ENCODE peak calls at places on chromosomes 4 and X, in seven cellular contexts. One of them, this sample, is unnamed.

GRCh38 chr4:145299380-145300076 is 119.1 kb upstream of the OTUD4 start:
- DNase-seq in stimulated activated CD4-positive, alpha-beta T cell treated with anti-CD3 and anti-CD28 coated beads, Interleukin-4, amount 100 ng/mL, for 48 hours: peak; percentile 77
- DNase-seq in fibroblast of the conjunctiva: no peak
- DNase-seq in foreskin fibroblast: peak; percentile 91
- DNase-seq in central memory CD8-positive, alpha-beta T cell: no peak
- DNase-seq in EL: peak; percentile 88
- DNase-seq in activated T-cell treated with anti-CD3 and anti-CD28 coated beads, Interleukin-2, amount 50 U/mL, for 24 hours: peak; percentile 75
- DNase-seq in this sample: peak; percentile 14

GRCh38 chr4:169286562-169287301 is 16.0 kb upstream of the SH3RF1 start:
- DNase-seq in stimulated activated CD4-positive, alpha-beta T cell treated with anti-CD3 and anti-CD28 coated beads, Interleukin-4, amount 100 ng/mL, for 48 hours: no peak
- DNase-seq in fibroblast of the conjunctiva: no peak
- DNase-seq in foreskin fibroblast: no peak
- DNase-seq in central memory CD8-positive, alpha-beta T cell: no peak
- DNase-seq in EL: no peak
- DNase-seq in activated T-cell treated with anti-CD3 and anti-CD28 coated beads, Interleukin-2, amount 50 U/mL, for 24 hours: no peak
- DNase-seq in this sample: no peak

GRCh38 chr4:183399166-183399565 is 45.3 kb upstream of the CDKN2AIP start:
- DNase-seq in stimulated activated CD4-positive, alpha-beta T cell treated with anti-CD3 and anti-CD28 coated beads, Interleukin-4, amount 100 ng/mL, for 48 hours: no peak
- DNase-seq in fibroblast of the conjunctiva: no peak
- DNase-seq in foreskin fibroblast: no peak
- DNase-seq in central memory CD8-positive, alpha-beta T cell: no peak
- DNase-seq in EL: no peak
- DNase-seq in activated T-cell treated with anti-CD3 and anti-CD28 coated beads, Interleukin-2, amount 50 U/mL, for 24 hours: peak; percentile 35
- DNase-seq in this sample: no peak

GRCh38 chr4:100986360-100986868 is 360.9 kb downstream of the PPP3CA start:
- DNase-seq in stimulated activated CD4-positive, alpha-beta T cell treated with anti-CD3 and anti-CD28 coated beads, Interleukin-4, amount 100 ng/mL, for 48 hours: no peak
- DNase-seq in fibroblast of the conjunctiva: no peak
- DNase-seq in foreskin fibroblast: no peak
- DNase-seq in central memory CD8-positive, alpha-beta T cell: no peak
- DNase-seq in EL: no peak
- DNase-seq in activated T-cell treated with anti-CD3 and anti-CD28 coated beads, Interleukin-2, amount 50 U/mL, for 24 hours: no peak
- DNase-seq in this sample: no peak

GRCh38 chrX:84340981-84341380 is 153.0 kb upstream of the RPS6KA6 start:
- DNase-seq in stimulated activated CD4-positive, alpha-beta T cell treated with anti-CD3 and anti-CD28 coated beads, Interleukin-4, amount 100 ng/mL, for 48 hours: no peak
- DNase-seq in fibroblast of the conjunctiva: no peak
- DNase-seq in foreskin fibroblast: peak; percentile 9
- DNase-seq in central memory CD8-positive, alpha-beta T cell: no peak
- DNase-seq in EL: peak; percentile 18
- DNase-seq in activated T-cell treated with anti-CD3 and anti-CD28 coated beads, Interleukin-2, amount 50 U/mL, for 24 hours: no peak
- DNase-seq in this sample: no peak

GRCh38 chrX:53813663-53814440 is 127.3 kb upstream of the HUWE1 start:
- DNase-seq in stimulated activated CD4-positive, alpha-beta T cell treated with anti-CD3 and anti-CD28 coated beads, Interleukin-4, amount 100 ng/mL, for 48 hours: no peak
- DNase-seq in fibroblast of the conjunctiva: no peak
- DNase-seq in foreskin fibroblast: no peak
- DNase-seq in central memory CD8-positive, alpha-beta T cell: no peak
- DNase-seq in EL: no peak
- DNase-seq in activated T-cell treated with anti-CD3 and anti-CD28 coated beads, Interleukin-2, amount 50 U/mL, for 24 hours: no peak
- DNase-seq in this sample: no peak

GRCh38 chr4:119135721-119136121 is at the start of gene MYOZ2:
- DNase-seq in stimulated activated CD4-positive, alpha-beta T cell treated with anti-CD3 and anti-CD28 coated beads, Interleukin-4, amount 100 ng/mL, for 48 hours: no peak
- DNase-seq in fibroblast of the conjunctiva: no peak
- DNase-seq in foreskin fibroblast: peak; percentile 26
- DNase-seq in central memory CD8-positive, alpha-beta T cell: no peak
- DNase-seq in EL: no peak
- DNase-seq in activated T-cell treated with anti-CD3 and anti-CD28 coated beads, Interleukin-2, amount 50 U/mL, for 24 hours: no peak
- DNase-seq in this sample: no peak

GRCh38 chr4:56655209-56655626 is 25.9 kb downstream of the HOPX start:
- DNase-seq in stimulated activated CD4-positive, alpha-beta T cell treated with anti-CD3 and anti-CD28 coated beads, Interleukin-4, amount 100 ng/mL, for 48 hours: no peak
- DNase-seq in fibroblast of the conjunctiva: no peak
- DNase-seq in foreskin fibroblast: peak; percentile 30
- DNase-seq in central memory CD8-positive, alpha-beta T cell: no peak
- DNase-seq in EL: peak; percentile 57
- DNase-seq in activated T-cell treated with anti-CD3 and anti-CD28 coated beads, Interleukin-2, amount 50 U/mL, for 24 hours: peak; percentile 64
- DNase-seq in this sample: no peak

GRCh38 chr4:23438764-23439163 is 451.1 kb downstream of the PPARGC1A start:
- DNase-seq in stimulated activated CD4-positive, alpha-beta T cell treated with anti-CD3 and anti-CD28 coated beads, Interleukin-4, amount 100 ng/mL, for 48 hours: no peak
- DNase-seq in fibroblast of the conjunctiva: no peak
- DNase-seq in foreskin fibroblast: no peak
- DNase-seq in central memory CD8-positive, alpha-beta T cell: no peak
- DNase-seq in EL: no peak
- DNase-seq in activated T-cell treated with anti-CD3 and anti-CD28 coated beads, Interleukin-2, amount 50 U/mL, for 24 hours: no peak
- DNase-seq in this sample: no peak

GRCh38 chrX:139642241-139642927 is 65.6 kb downstream of the MCF2 start:
- DNase-seq in stimulated activated CD4-positive, alpha-beta T cell treated with anti-CD3 and anti-CD28 coated beads, Interleukin-4, amount 100 ng/mL, for 48 hours: no peak
- DNase-seq in fibroblast of the conjunctiva: no peak
- DNase-seq in foreskin fibroblast: no peak
- DNase-seq in central memory CD8-positive, alpha-beta T cell: no peak
- DNase-seq in EL: no peak
- DNase-seq in activated T-cell treated with anti-CD3 and anti-CD28 coated beads, Interleukin-2, amount 50 U/mL, for 24 hours: no peak
- DNase-seq in this sample: no peak

GRCh38 chr4:187606581-187606980 is 389.0 kb upstream of the ZFP42 start:
- DNase-seq in stimulated activated CD4-positive, alpha-beta T cell treated with anti-CD3 and anti-CD28 coated beads, Interleukin-4, amount 100 ng/mL, for 48 hours: no peak
- DNase-seq in fibroblast of the conjunctiva: peak; percentile 60
- DNase-seq in foreskin fibroblast: peak; percentile 30
- DNase-seq in central memory CD8-positive, alpha-beta T cell: no peak
- DNase-seq in EL: peak; percentile 60
- DNase-seq in activated T-cell treated with anti-CD3 and anti-CD28 coated beads, Interleukin-2, amount 50 U/mL, for 24 hours: no peak
- DNase-seq in this sample: no peak

GRCh38 chr4:74228691-74229640 is 71.0 kb downstream of the MTHFD2L start:
- DNase-seq in stimulated activated CD4-positive, alpha-beta T cell treated with anti-CD3 and anti-CD28 coated beads, Interleukin-4, amount 100 ng/mL, for 48 hours: peak; percentile 60
- DNase-seq in fibroblast of the conjunctiva: peak; percentile 64
- DNase-seq in foreskin fibroblast: peak; percentile 51
- DNase-seq in central memory CD8-positive, alpha-beta T cell: peak; percentile 37
- DNase-seq in EL: peak; percentile 83
- DNase-seq in activated T-cell treated with anti-CD3 and anti-CD28 coated beads, Interleukin-2, amount 50 U/mL, for 24 hours: peak; percentile 76
- DNase-seq in this sample: peak; percentile 44

GRCh38 chr4:25107827-25108516 is 52.3 kb downstream of the SEPSECS start:
- DNase-seq in stimulated activated CD4-positive, alpha-beta T cell treated with anti-CD3 and anti-CD28 coated beads, Interleukin-4, amount 100 ng/mL, for 48 hours: no peak
- DNase-seq in fibroblast of the conjunctiva: no peak
- DNase-seq in foreskin fibroblast: no peak
- DNase-seq in central memory CD8-positive, alpha-beta T cell: no peak
- DNase-seq in EL: no peak
- DNase-seq in activated T-cell treated with anti-CD3 and anti-CD28 coated beads, Interleukin-2, amount 50 U/mL, for 24 hours: no peak
- DNase-seq in this sample: no peak

GRCh38 chr4:55906999-55907398 is 41.7 kb upstream of the CEP135 start:
- DNase-seq in stimulated activated CD4-positive, alpha-beta T cell treated with anti-CD3 and anti-CD28 coated beads, Interleukin-4, amount 100 ng/mL, for 48 hours: no peak
- DNase-seq in fibroblast of the conjunctiva: no peak
- DNase-seq in foreskin fibroblast: no peak
- DNase-seq in central memory CD8-positive, alpha-beta T cell: no peak
- DNase-seq in EL: peak; percentile 28
- DNase-seq in activated T-cell treated with anti-CD3 and anti-CD28 coated beads, Interleukin-2, amount 50 U/mL, for 24 hours: no peak
- DNase-seq in this sample: no peak

GRCh38 chrX:139483721-139484120 is 46.8 kb upstream of the F9 start:
- DNase-seq in stimulated activated CD4-positive, alpha-beta T cell treated with anti-CD3 and anti-CD28 coated beads, Interleukin-4, amount 100 ng/mL, for 48 hours: no peak
- DNase-seq in fibroblast of the conjunctiva: no peak
- DNase-seq in foreskin fibroblast: no peak
- DNase-seq in central memory CD8-positive, alpha-beta T cell: no peak
- DNase-seq in EL: no peak
- DNase-seq in activated T-cell treated with anti-CD3 and anti-CD28 coated beads, Interleukin-2, amount 50 U/mL, for 24 hours: no peak
- DNase-seq in this sample: no peak

GRCh38 chr4:100366213-100366612 is 151.6 kb downstream of the EMCN start:
- DNase-seq in stimulated activated CD4-positive, alpha-beta T cell treated with anti-CD3 and anti-CD28 coated beads, Interleukin-4, amount 100 ng/mL, for 48 hours: no peak
- DNase-seq in fibroblast of the conjunctiva: no peak
- DNase-seq in foreskin fibroblast: no peak
- DNase-seq in central memory CD8-positive, alpha-beta T cell: no peak
- DNase-seq in EL: no peak
- DNase-seq in activated T-cell treated with anti-CD3 and anti-CD28 coated beads, Interleukin-2, amount 50 U/mL, for 24 hours: no peak
- DNase-seq in this sample: no peak

GRCh38 chrX:24732705-24733104 is 39.0 kb downstream of the POLA1 start:
- DNase-seq in stimulated activated CD4-positive, alpha-beta T cell treated with anti-CD3 and anti-CD28 coated beads, Interleukin-4, amount 100 ng/mL, for 48 hours: no peak
- DNase-seq in fibroblast of the conjunctiva: no peak
- DNase-seq in foreskin fibroblast: no peak
- DNase-seq in central memory CD8-positive, alpha-beta T cell: no peak
- DNase-seq in EL: no peak
- DNase-seq in activated T-cell treated with anti-CD3 and anti-CD28 coated beads, Interleukin-2, amount 50 U/mL, for 24 hours: no peak
- DNase-seq in this sample: no peak

GRCh38 chr4:170949084-170949483 is 859.3 kb upstream of the AADAT start:
- DNase-seq in stimulated activated CD4-positive, alpha-beta T cell treated with anti-CD3 and anti-CD28 coated beads, Interleukin-4, amount 100 ng/mL, for 48 hours: no peak
- DNase-seq in fibroblast of the conjunctiva: no peak
- DNase-seq in foreskin fibroblast: no peak
- DNase-seq in central memory CD8-positive, alpha-beta T cell: no peak
- DNase-seq in EL: no peak
- DNase-seq in activated T-cell treated with anti-CD3 and anti-CD28 coated beads, Interleukin-2, amount 50 U/mL, for 24 hours: no peak
- DNase-seq in this sample: no peak

GRCh38 chr4:87973283-87974169 is 2.0 kb upstream of the SPP1 start:
- DNase-seq in stimulated activated CD4-positive, alpha-beta T cell treated with anti-CD3 and anti-CD28 coated beads, Interleukin-4, amount 100 ng/mL, for 48 hours: peak; percentile 20
- DNase-seq in fibroblast of the conjunctiva: peak; percentile 43
- DNase-seq in foreskin fibroblast: peak; percentile 67
- DNase-seq in central memory CD8-positive, alpha-beta T cell: no peak
- DNase-seq in EL: peak; percentile 94
- DNase-seq in activated T-cell treated with anti-CD3 and anti-CD28 coated beads, Interleukin-2, amount 50 U/mL, for 24 hours: no peak
- DNase-seq in this sample: peak; percentile 7

GRCh38 chr4:6763330-6763851 is 19.1 kb upstream of the KIAA0232 start:
- DNase-seq in stimulated activated CD4-positive, alpha-beta T cell treated with anti-CD3 and anti-CD28 coated beads, Interleukin-4, amount 100 ng/mL, for 48 hours: no peak
- DNase-seq in fibroblast of the conjunctiva: no peak
- DNase-seq in foreskin fibroblast: no peak
- DNase-seq in central memory CD8-positive, alpha-beta T cell: no peak
- DNase-seq in EL: no peak
- DNase-seq in activated T-cell treated with anti-CD3 and anti-CD28 coated beads, Interleukin-2, amount 50 U/mL, for 24 hours: no peak
- DNase-seq in this sample: no peak

GRCh38 chr4:89657931-89658700 is 178.8 kb downstream of the SNCA start:
- DNase-seq in stimulated activated CD4-positive, alpha-beta T cell treated with anti-CD3 and anti-CD28 coated beads, Interleukin-4, amount 100 ng/mL, for 48 hours: no peak
- DNase-seq in fibroblast of the conjunctiva: peak; percentile 27
- DNase-seq in foreskin fibroblast: no peak
- DNase-seq in central memory CD8-positive, alpha-beta T cell: no peak
- DNase-seq in EL: peak; percentile 9
- DNase-seq in activated T-cell treated with anti-CD3 and anti-CD28 coated beads, Interleukin-2, amount 50 U/mL, for 24 hours: no peak
- DNase-seq in this sample: no peak

GRCh38 chr4:154590329-154591006 is at the start of gene FGA:
- DNase-seq in stimulated activated CD4-positive, alpha-beta T cell treated with anti-CD3 and anti-CD28 coated beads, Interleukin-4, amount 100 ng/mL, for 48 hours: no peak
- DNase-seq in fibroblast of the conjunctiva: no peak
- DNase-seq in foreskin fibroblast: no peak
- DNase-seq in central memory CD8-positive, alpha-beta T cell: no peak
- DNase-seq in EL: no peak
- DNase-seq in activated T-cell treated with anti-CD3 and anti-CD28 coated beads, Interleukin-2, amount 50 U/mL, for 24 hours: no peak
- DNase-seq in this sample: no peak

GRCh38 chrX:41144873-41145272 is 59.6 kb downstream of the USP9X start:
- DNase-seq in stimulated activated CD4-positive, alpha-beta T cell treated with anti-CD3 and anti-CD28 coated beads, Interleukin-4, amount 100 ng/mL, for 48 hours: no peak
- DNase-seq in fibroblast of the conjunctiva: no peak
- DNase-seq in foreskin fibroblast: no peak
- DNase-seq in central memory CD8-positive, alpha-beta T cell: no peak
- DNase-seq in EL: no peak
- DNase-seq in activated T-cell treated with anti-CD3 and anti-CD28 coated beads, Interleukin-2, amount 50 U/mL, for 24 hours: no peak
- DNase-seq in this sample: no peak

GRCh38 chrX:35842657-35843056 is 44.5 kb downstream of the MAGEB16 start:
- DNase-seq in stimulated activated CD4-positive, alpha-beta T cell treated with anti-CD3 and anti-CD28 coated beads, Interleukin-4, amount 100 ng/mL, for 48 hours: no peak
- DNase-seq in fibroblast of the conjunctiva: no peak
- DNase-seq in foreskin fibroblast: no peak
- DNase-seq in central memory CD8-positive, alpha-beta T cell: no peak
- DNase-seq in EL: no peak
- DNase-seq in activated T-cell treated with anti-CD3 and anti-CD28 coated beads, Interleukin-2, amount 50 U/mL, for 24 hours: no peak
- DNase-seq in this sample: no peak

GRCh38 chr4:70715097-70715496 is 6.7 kb upstream of the RUFY3 start:
- DNase-seq in stimulated activated CD4-positive, alpha-beta T cell treated with anti-CD3 and anti-CD28 coated beads, Interleukin-4, amount 100 ng/mL, for 48 hours: no peak
- DNase-seq in fibroblast of the conjunctiva: no peak
- DNase-seq in foreskin fibroblast: no peak
- DNase-seq in central memory CD8-positive, alpha-beta T cell: no peak
- DNase-seq in EL: no peak
- DNase-seq in activated T-cell treated with anti-CD3 and anti-CD28 coated beads, Interleukin-2, amount 50 U/mL, for 24 hours: no peak
- DNase-seq in this sample: no peak

GRCh38 chr4:6049972-6050371 is 31.7 kb upstream of the C4orf50 start:
- DNase-seq in stimulated activated CD4-positive, alpha-beta T cell treated with anti-CD3 and anti-CD28 coated beads, Interleukin-4, amount 100 ng/mL, for 48 hours: no peak
- DNase-seq in fibroblast of the conjunctiva: no peak
- DNase-seq in foreskin fibroblast: no peak
- DNase-seq in central memory CD8-positive, alpha-beta T cell: no peak
- DNase-seq in EL: no peak
- DNase-seq in activated T-cell treated with anti-CD3 and anti-CD28 coated beads, Interleukin-2, amount 50 U/mL, for 24 hours: no peak
- DNase-seq in this sample: no peak

GRCh38 chr4:89056953-89057398 is at the start of gene FAM13A:
- DNase-seq in stimulated activated CD4-positive, alpha-beta T cell treated with anti-CD3 and anti-CD28 coated beads, Interleukin-4, amount 100 ng/mL, for 48 hours: no peak
- DNase-seq in fibroblast of the conjunctiva: peak; percentile 99
- DNase-seq in foreskin fibroblast: peak; percentile 89
- DNase-seq in central memory CD8-positive, alpha-beta T cell: no peak
- DNase-seq in EL: peak; percentile 86
- DNase-seq in activated T-cell treated with anti-CD3 and anti-CD28 coated beads, Interleukin-2, amount 50 U/mL, for 24 hours: no peak
- DNase-seq in this sample: no peak

GRCh38 chr4:123488916-123489315 is 92.3 kb downstream of the SPRY1 start:
- DNase-seq in stimulated activated CD4-positive, alpha-beta T cell treated with anti-CD3 and anti-CD28 coated beads, Interleukin-4, amount 100 ng/mL, for 48 hours: no peak
- DNase-seq in fibroblast of the conjunctiva: no peak
- DNase-seq in foreskin fibroblast: peak; percentile 56
- DNase-seq in central memory CD8-positive, alpha-beta T cell: no peak
- DNase-seq in EL: peak; percentile 60
- DNase-seq in activated T-cell treated with anti-CD3 and anti-CD28 coated beads, Interleukin-2, amount 50 U/mL, for 24 hours: no peak
- DNase-seq in this sample: no peak

GRCh38 chrX:137031517-137032377 is 2.0 kb downstream of the GPR101 start:
- DNase-seq in stimulated activated CD4-positive, alpha-beta T cell treated with anti-CD3 and anti-CD28 coated beads, Interleukin-4, amount 100 ng/mL, for 48 hours: no peak
- DNase-seq in fibroblast of the conjunctiva: no peak
- DNase-seq in foreskin fibroblast: peak; percentile 36
- DNase-seq in central memory CD8-positive, alpha-beta T cell: peak; percentile 11
- DNase-seq in EL: peak; percentile 51
- DNase-seq in activated T-cell treated with anti-CD3 and anti-CD28 coated beads, Interleukin-2, amount 50 U/mL, for 24 hours: peak; percentile 58
- DNase-seq in this sample: no peak

GRCh38 chr4:7981738-7982394 is 42.2 kb upstream of the AFAP1 start:
- DNase-seq in stimulated activated CD4-positive, alpha-beta T cell treated with anti-CD3 and anti-CD28 coated beads, Interleukin-4, amount 100 ng/mL, for 48 hours: no peak
- DNase-seq in fibroblast of the conjunctiva: no peak
- DNase-seq in foreskin fibroblast: no peak
- DNase-seq in central memory CD8-positive, alpha-beta T cell: no peak
- DNase-seq in EL: no peak
- DNase-seq in activated T-cell treated with anti-CD3 and anti-CD28 coated beads, Interleukin-2, amount 50 U/mL, for 24 hours: no peak
- DNase-seq in this sample: no peak

GRCh38 chrX:133776072-133776471 is 209.3 kb downstream of the GPC3 start:
- DNase-seq in stimulated activated CD4-positive, alpha-beta T cell treated with anti-CD3 and anti-CD28 coated beads, Interleukin-4, amount 100 ng/mL, for 48 hours: peak; percentile 7
- DNase-seq in fibroblast of the conjunctiva: no peak
- DNase-seq in foreskin fibroblast: no peak
- DNase-seq in central memory CD8-positive, alpha-beta T cell: no peak
- DNase-seq in EL: peak; percentile 0
- DNase-seq in activated T-cell treated with anti-CD3 and anti-CD28 coated beads, Interleukin-2, amount 50 U/mL, for 24 hours: peak; percentile 62
- DNase-seq in this sample: peak; percentile 1

GRCh38 chrX:151754042-151754419 is 19.5 kb downstream of the CNGA2 start:
- DNase-seq in stimulated activated CD4-positive, alpha-beta T cell treated with anti-CD3 and anti-CD28 coated beads, Interleukin-4, amount 100 ng/mL, for 48 hours: no peak
- DNase-seq in fibroblast of the conjunctiva: peak; percentile 27
- DNase-seq in foreskin fibroblast: peak; percentile 47
- DNase-seq in central memory CD8-positive, alpha-beta T cell: no peak
- DNase-seq in EL: peak; percentile 75
- DNase-seq in activated T-cell treated with anti-CD3 and anti-CD28 coated beads, Interleukin-2, amount 50 U/mL, for 24 hours: no peak
- DNase-seq in this sample: no peak

GRCh38 chr4:4625488-4625887 is 83.6 kb upstream of the STX18 start:
- DNase-seq in stimulated activated CD4-positive, alpha-beta T cell treated with anti-CD3 and anti-CD28 coated beads, Interleukin-4, amount 100 ng/mL, for 48 hours: no peak
- DNase-seq in fibroblast of the conjunctiva: peak; percentile 81
- DNase-seq in foreskin fibroblast: peak; percentile 98
- DNase-seq in central memory CD8-positive, alpha-beta T cell: no peak
- DNase-seq in EL: peak; percentile 98
- DNase-seq in activated T-cell treated with anti-CD3 and anti-CD28 coated beads, Interleukin-2, amount 50 U/mL, for 24 hours: no peak
- DNase-seq in this sample: no peak

GRCh38 chr4:98506462-98507132 is 151.8 kb downstream of the TSPAN5 start:
- DNase-seq in stimulated activated CD4-positive, alpha-beta T cell treated with anti-CD3 and anti-CD28 coated beads, Interleukin-4, amount 100 ng/mL, for 48 hours: no peak
- DNase-seq in fibroblast of the conjunctiva: no peak
- DNase-seq in foreskin fibroblast: no peak
- DNase-seq in central memory CD8-positive, alpha-beta T cell: no peak
- DNase-seq in EL: no peak
- DNase-seq in activated T-cell treated with anti-CD3 and anti-CD28 coated beads, Interleukin-2, amount 50 U/mL, for 24 hours: no peak
- DNase-seq in this sample: no peak

GRCh38 chr4:165580379-165580905 is 201.6 kb downstream of the CPE start:
- DNase-seq in stimulated activated CD4-positive, alpha-beta T cell treated with anti-CD3 and anti-CD28 coated beads, Interleukin-4, amount 100 ng/mL, for 48 hours: no peak
- DNase-seq in fibroblast of the conjunctiva: peak; percentile 29
- DNase-seq in foreskin fibroblast: peak; percentile 78
- DNase-seq in central memory CD8-positive, alpha-beta T cell: no peak
- DNase-seq in EL: peak; percentile 74
- DNase-seq in activated T-cell treated with anti-CD3 and anti-CD28 coated beads, Interleukin-2, amount 50 U/mL, for 24 hours: no peak
- DNase-seq in this sample: no peak

GRCh38 chr4:98510757-98511517 is 147.5 kb downstream of the TSPAN5 start:
- DNase-seq in stimulated activated CD4-positive, alpha-beta T cell treated with anti-CD3 and anti-CD28 coated beads, Interleukin-4, amount 100 ng/mL, for 48 hours: peak; percentile 16
- DNase-seq in fibroblast of the conjunctiva: peak; percentile 90
- DNase-seq in foreskin fibroblast: peak; percentile 85
- DNase-seq in central memory CD8-positive, alpha-beta T cell: no peak
- DNase-seq in EL: peak; percentile 83
- DNase-seq in activated T-cell treated with anti-CD3 and anti-CD28 coated beads, Interleukin-2, amount 50 U/mL, for 24 hours: no peak
- DNase-seq in this sample: no peak

GRCh38 chr4:185309770-185310169 is 86.0 kb downstream of the LRP2BP start:
- DNase-seq in stimulated activated CD4-positive, alpha-beta T cell treated with anti-CD3 and anti-CD28 coated beads, Interleukin-4, amount 100 ng/mL, for 48 hours: no peak
- DNase-seq in fibroblast of the conjunctiva: no peak
- DNase-seq in foreskin fibroblast: no peak
- DNase-seq in central memory CD8-positive, alpha-beta T cell: no peak
- DNase-seq in EL: no peak
- DNase-seq in activated T-cell treated with anti-CD3 and anti-CD28 coated beads, Interleukin-2, amount 50 U/mL, for 24 hours: no peak
- DNase-seq in this sample: no peak